ENCODE peak calls at places on chromosomes 1 and 21, in six cellular contexts. H is RWPE2; B is GM23338; D is activated CD8-positive, alpha-beta T cell treated with anti-CD3 and anti-CD28 coated beads for 36 hours; G is AG09319; J is tibial nerve. Y is an unnamed sample.

GRCh38 chr1:211741116-211741515 is 65.7 kb upstream of the NEK2 start:
- DNase-seq in H (no peak), G (no peak), D (no peak), J (no peak), B (peak), Y (no peak)

GRCh38 chr21:44046734-44047133 is 34.6 kb downstream of the TRAPPC10 start:
- DNase-seq in G (no peak), D (no peak), J (no peak), B (no peak), H (no peak), Y (no peak)

GRCh38 chr1:13616234-13616633 is 32.6 kb downstream of the PDPN start:
- DNase-seq in B (no peak), J (no peak), H (no peak), D (no peak), G (no peak), Y (no peak)

GRCh38 chr1:7702365-7702764 is 68.7 kb upstream of the VAMP3 start:
- DNase-seq in G (no peak), D (no peak), J (no peak), B (peak), H (no peak), Y (no peak)

GRCh38 chr1:37691497-37692077 is 729 bp upstream of the CDCA8 start:
- DNase-seq in B (peak), G (no peak), H (no peak), D (peak), J (no peak), Y (no peak)

GRCh38 chr1:38740543-38740942 is 119.0 kb downstream of the RRAGC start:
- DNase-seq in H (no peak), D (no peak), G (no peak), B (no peak), J (no peak), Y (no peak)

GRCh38 chr1:184497962-184498723 is 111.3 kb downstream of the C1orf21 start:
- DNase-seq in G (no peak), D (no peak), B (peak), J (no peak), H (no peak), Y (no peak)

GRCh38 chr1:103025858-103026409 is 82.4 kb downstream of the COL11A1 start:
- DNase-seq in G (no peak), B (peak), J (no peak), H (no peak), D (no peak), Y (no peak)

GRCh38 chr1:235331391-235331790 is 3.0 kb downstream of the GGPS1 start:
- DNase-seq in B (no peak), D (no peak), H (no peak), G (no peak), J (no peak), Y (no peak)

GRCh38 chr1:235330918-235331285 is 2.5 kb downstream of the GGPS1 start:
- DNase-seq in D (no peak), H (no peak), B (no peak), J (no peak), G (no peak), Y (no peak)

GRCh38 chr1:235328271-235329138 is at the start of gene GGPS1:
- DNase-seq in G (peak), B (peak), D (peak), H (peak), J (peak), Y (peak)

GRCh38 chr1:235327559-235328270 is at the start of gene ARID4B:
- DNase-seq in B (no peak), D (peak), G (no peak), J (no peak), H (peak), Y (peak)

DNA sequence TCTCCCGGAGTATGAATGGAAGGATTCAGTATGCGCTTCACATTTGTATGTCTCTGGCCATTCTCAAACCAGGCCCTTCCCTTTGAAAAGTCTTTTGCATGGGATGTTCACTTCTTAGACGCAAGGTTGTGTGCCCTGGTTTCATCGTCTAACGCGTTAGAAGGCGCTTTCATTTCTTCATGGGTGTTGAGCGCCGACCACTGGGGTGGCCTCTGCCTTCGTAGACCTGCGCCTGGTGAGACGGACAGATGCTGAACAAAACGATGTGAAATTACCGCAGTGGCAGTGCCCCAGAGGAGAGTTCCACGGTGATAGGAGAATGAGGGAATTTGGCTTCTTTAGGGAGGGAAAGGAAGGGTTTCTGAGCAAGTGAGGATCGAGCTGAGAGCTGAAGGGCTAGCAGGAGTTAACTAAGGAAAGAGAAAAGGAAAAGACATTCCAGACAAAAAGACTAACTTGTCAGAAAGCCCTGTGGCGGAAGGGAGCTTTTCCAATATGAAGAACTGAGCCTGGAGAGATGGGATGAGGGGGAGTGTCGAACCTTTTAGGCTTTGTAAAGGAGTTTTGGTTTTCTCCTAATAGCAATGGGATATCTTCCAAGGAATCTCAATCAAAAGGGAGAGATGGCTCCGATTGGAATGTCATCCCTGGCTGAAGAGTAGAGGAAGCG is 904 bp downstream of the GGPS1 start:
- DNase-seq in D (peak), B (peak), J (peak), G (no peak), H (no peak), Y (peak)
- TF ChIP-seq CTCF in D (no peak), B (peak), J (no peak), G (peak), H (no peak), Y (peak)

DNA sequence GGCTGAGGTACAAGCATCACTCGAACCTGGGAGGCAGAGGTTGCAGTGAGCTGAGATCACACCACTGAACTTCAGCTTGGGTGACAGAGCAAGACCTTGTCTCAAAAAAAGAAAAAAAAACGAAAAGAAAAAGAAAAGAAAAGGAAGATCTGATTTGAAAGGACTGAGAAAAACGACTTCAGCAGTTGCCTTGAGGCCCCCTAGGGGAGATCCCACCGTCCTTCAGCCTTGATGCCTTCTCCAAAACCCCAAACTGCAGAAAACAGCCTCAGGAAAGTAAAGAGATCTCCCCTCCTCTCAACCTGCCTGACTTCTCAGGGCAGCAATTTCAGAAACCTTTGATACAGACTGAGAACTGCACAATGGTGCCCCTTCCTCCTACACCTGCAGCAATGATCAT is 50.9 kb upstream of the BCAR3 start:
- DNase-seq in B (peak), D (no peak), H (no peak), J (no peak), G (no peak), Y (no peak)
- TF ChIP-seq CTCF in B (peak), D (no peak), H (no peak), J (no peak), G (peak), Y (no peak)

DNA sequence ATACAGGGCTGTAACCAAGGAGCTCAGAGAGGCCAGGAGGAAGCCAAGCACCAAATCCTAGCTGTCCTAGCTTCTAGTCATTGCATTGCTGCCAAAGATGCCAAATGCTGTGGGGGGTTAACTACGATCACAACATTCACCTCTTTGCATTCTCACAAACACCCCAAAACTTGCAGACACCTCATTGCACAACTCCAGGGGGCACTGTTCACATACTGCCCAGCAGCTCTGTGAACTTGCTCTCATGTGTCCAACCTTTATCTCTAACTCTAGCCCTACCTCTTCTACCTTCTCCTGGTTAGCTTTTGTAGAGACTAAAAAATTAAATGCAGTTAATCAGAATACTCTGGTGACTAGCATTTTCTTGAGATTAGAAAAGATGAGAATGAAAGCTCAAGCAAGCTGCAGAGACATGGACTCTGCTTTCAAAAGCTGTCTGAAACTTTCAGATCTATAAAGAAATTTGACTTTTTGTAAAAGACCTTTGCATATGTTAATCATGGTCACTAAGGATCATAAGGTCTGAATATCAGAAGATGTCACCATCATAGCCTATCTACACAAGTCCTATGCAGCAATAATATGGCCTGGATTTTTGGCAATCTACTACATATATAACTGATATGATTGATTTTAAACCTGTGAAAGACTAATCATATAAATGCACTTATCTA is 14.0 kb upstream of the KIF14 start:
- DNase-seq in B (no peak), D (no peak), H (no peak), G (no peak), J (no peak), Y (no peak)
- TF ChIP-seq CTCF in B (peak), D (no peak), H (peak), G (no peak), J (no peak), Y (no peak)

GRCh38 chr1:154696001-154696400 is 88.0 kb upstream of the ADAR start:
- DNase-seq in D (no peak), B (peak), G (no peak), H (no peak), J (no peak), Y (no peak)
- TF ChIP-seq CTCF in D (no peak), B (peak), G (peak), H (no peak), J (no peak), Y (no peak)

GRCh38 chr1:2786329-2787162 is 14.9 kb downstream of the TTC34 start:
- DNase-seq in H (peak), B (peak), G (no peak), D (peak), J (peak), Y (peak)
- TF ChIP-seq CTCF in H (peak), B (peak), G (no peak), D (peak), J (peak), Y (peak)

DNA sequence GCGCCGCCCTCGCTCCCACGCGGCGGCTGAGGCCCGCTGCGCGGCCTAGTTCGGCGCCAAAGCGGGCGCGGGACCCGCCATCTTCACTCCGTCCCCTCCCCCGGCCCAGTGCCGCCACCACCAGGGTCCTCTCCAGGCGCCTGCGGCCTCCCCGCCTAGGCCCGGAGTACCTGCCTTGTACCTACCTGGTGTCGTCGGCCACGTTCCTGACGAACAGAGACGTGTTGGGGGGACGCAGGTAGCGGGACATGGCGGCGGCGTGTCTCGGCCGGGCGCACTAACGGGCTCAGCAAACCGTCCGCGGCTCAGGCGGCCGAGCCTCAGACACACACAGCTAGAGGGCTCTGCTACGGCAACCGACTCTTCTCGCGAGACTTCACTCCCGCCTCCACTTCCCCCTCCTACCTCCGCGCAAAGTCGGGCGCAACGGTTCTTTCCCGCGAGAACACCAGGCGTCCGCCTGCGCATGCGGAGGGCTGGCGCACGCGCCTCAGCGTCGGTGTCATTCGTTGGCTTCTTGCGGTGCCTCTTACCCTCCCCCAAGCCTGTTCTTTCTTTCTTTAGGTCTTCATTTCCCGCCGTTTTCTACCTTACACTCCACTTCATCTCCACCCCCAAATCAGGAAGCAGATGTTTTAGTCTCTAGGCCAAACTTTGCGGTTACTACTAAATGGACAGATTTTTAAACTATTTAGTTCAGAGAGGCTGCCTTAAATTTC is at the start of gene SRSF10:
- DNase-seq in G (peak), J (peak), H (peak), D (peak), B (peak), Y (peak)
- TF ChIP-seq CTCF in G (peak), J (peak), H (peak), D (no peak), B (no peak), Y (peak)

Y was measured in natural killer cell.